ENCODE peak calls at places on chromosomes 16 and 17, in nine cellular contexts. C is PC-3; W is CD8-positive, alpha-beta T cell; D is fibroblast of lung; P is IMR-90; G is breast epithelium; E is lung; H is CD8-positive, alpha-beta memory T cell; U is body of pancreas. Y is an unnamed sample. For H3K4me1 and H3K27me3, the result is how much of the 10 kb centered on the place peaks cover.

GRCh38 chr16:47064775-47065174 is 79.0 kb downstream of the NETO2 start:
- DNase-seq in G (no peak), U (no peak), E (no peak), H (no peak), W (no peak), P (no peak), C (no peak), D (no peak), Y (peak)

GRCh38 chr16:53502331-53503269 is at the start of gene AKTIP:
- DNase-seq in W (peak), H (peak), U (peak), D (peak), P (peak), E (peak), G (peak), C (peak), Y (peak)

GRCh38 chr16:5069048-5069447 is 2.6 kb upstream of the ALG1 start:
- DNase-seq in E (no peak), G (no peak), P (no peak), U (no peak), H (no peak), D (no peak), W (no peak), C (no peak), Y (no peak)

GRCh38 chr16:23387666-23388065 is 65.3 kb downstream of the COG7 start:
- DNase-seq in P (no peak), D (no peak), E (no peak), W (no peak), G (no peak), C (no peak), U (no peak), H (no peak), Y (no peak)

GRCh38 chr17:59046192-59046591 is 60.5 kb downstream of the TRIM37 start:
- DNase-seq in U (no peak), H (no peak), E (no peak), C (no peak), P (peak), D (peak), W (no peak), G (no peak), Y (no peak)

GRCh38 chr16:9256196-9256595 is 164.8 kb downstream of the HAPSTR1 start:
- DNase-seq in C (peak), G (no peak), P (no peak), H (no peak), U (peak), W (no peak), E (no peak), D (no peak), Y (peak)

GRCh38 chr16:4407543-4408322 is 8.7 kb downstream of the CORO7 start:
- DNase-seq in H (no peak), D (peak), C (peak), G (no peak), P (peak), E (no peak), U (no peak), W (no peak), Y (no peak)

GRCh38 chr16:7257026-7257425 is 75.6 kb upstream of the RBFOX1 start:
- DNase-seq in U (no peak), D (no peak), C (no peak), G (no peak), W (no peak), H (no peak), E (no peak), P (no peak), Y (no peak)

GRCh38 chr17:6505425-6506142 is 50.8 kb downstream of the PITPNM3 start:
- DNase-seq in W (no peak), P (peak), U (no peak), E (no peak), C (peak), D (peak), G (no peak), H (no peak), Y (no peak)

GRCh38 chr16:74322301-74322710 is 25.7 kb downstream of the PSMD7 start:
- DNase-seq in E (no peak), P (no peak), G (no peak), D (no peak), W (no peak), U (no peak), H (no peak), C (no peak), Y (no peak)

GRCh38 chr17:20982589-20983358 is 60.0 kb downstream of the USP22 start:
- DNase-seq in D (no peak), H (no peak), P (no peak), W (no peak), C (no peak), E (no peak), U (no peak), G (no peak), Y (no peak)

GRCh38 chr16:19771796-19772195 is 53.7 kb downstream of the IQCK start:
- DNase-seq in U (no peak), P (no peak), C (no peak), H (no peak), G (no peak), D (no peak), E (no peak), W (no peak), Y (no peak)

GRCh38 chr17:78534492-78535284 is 42.5 kb downstream of the DNAH17 start:
- DNase-seq in C (no peak), G (no peak), H (no peak), P (no peak), E (peak), W (no peak), U (no peak), D (no peak), Y (no peak)

GRCh38 chr17:64063766-64064224 is 43.4 kb upstream of the ICAM2 start:
- DNase-seq in U (peak), E (peak), P (peak), H (peak), G (no peak), C (peak), D (peak), W (peak), Y (peak)

GRCh38 chr16:71564377-71564967 is 12.4 kb downstream of the TAT start:
- DNase-seq in H (no peak), U (no peak), G (peak), P (no peak), C (peak), D (no peak), W (no peak), E (no peak), Y (no peak)

GRCh38 chr16:71568541-71568940 is 8.4 kb downstream of the TAT start:
- DNase-seq in U (no peak), G (no peak), W (no peak), C (no peak), H (no peak), D (no peak), E (no peak), P (no peak), Y (no peak)

GRCh38 chr16:71562552-71562951 is 14.3 kb downstream of the TAT start:
- DNase-seq in H (no peak), W (no peak), C (no peak), D (no peak), P (no peak), G (no peak), U (no peak), E (no peak), Y (no peak)

GRCh38 chr16:71567931-71568330 is 9.0 kb downstream of the TAT start:
- DNase-seq in E (no peak), C (no peak), U (no peak), G (no peak), D (no peak), H (no peak), P (no peak), W (no peak), Y (no peak)

DNA sequence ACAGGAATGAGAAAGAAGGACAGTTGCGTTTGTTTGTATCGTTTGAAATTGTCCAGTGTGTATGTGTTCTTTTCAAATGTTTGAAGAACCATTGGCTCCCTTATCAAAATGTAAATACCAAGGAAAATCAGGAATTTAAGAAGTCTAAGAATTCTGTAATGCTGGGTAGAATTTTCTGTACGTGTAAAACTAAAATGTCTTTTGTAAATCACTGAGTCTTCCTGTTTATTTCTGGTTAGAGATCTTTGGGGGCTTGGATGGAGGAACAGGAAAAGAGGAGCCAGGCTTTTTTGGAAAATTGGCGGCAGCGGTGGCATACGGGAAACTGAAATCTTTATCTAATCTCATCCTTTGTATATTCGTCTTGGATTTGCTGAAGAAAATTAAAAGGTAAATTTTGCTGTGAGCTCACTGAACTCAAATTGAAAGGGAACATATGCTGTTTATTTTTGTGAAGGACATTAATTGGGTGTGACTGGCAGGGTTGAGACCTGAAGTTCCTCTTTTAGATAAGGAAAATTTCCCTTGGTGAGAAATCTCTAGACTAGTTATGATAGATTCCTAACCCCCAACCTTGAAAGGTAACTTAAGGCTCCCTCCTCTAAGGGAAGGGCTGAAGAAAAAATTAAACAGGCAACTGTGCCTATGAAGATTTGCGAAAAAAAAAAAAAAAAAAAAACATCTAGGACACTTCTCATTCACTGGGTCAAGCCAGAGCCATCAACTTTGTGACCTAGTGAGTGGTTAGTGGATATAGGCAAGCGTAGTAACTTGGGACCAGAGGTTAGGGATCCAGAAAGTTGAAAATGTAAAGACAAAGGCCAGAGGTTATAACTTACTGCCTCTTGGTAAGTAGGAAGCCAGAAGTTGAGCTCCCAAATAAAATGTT is 10.8 kb downstream of the TAT start:
- DNase-seq in U (no peak), H (no peak), E (no peak), W (no peak), P (no peak), D (no peak), G (no peak), C (no peak), Y (no peak)
- H3K4me3 ChIP-seq in U (no peak), H (peak), E (no peak), W (peak), P (peak), D (peak), G (peak), C (peak), Y (peak)

DNA sequence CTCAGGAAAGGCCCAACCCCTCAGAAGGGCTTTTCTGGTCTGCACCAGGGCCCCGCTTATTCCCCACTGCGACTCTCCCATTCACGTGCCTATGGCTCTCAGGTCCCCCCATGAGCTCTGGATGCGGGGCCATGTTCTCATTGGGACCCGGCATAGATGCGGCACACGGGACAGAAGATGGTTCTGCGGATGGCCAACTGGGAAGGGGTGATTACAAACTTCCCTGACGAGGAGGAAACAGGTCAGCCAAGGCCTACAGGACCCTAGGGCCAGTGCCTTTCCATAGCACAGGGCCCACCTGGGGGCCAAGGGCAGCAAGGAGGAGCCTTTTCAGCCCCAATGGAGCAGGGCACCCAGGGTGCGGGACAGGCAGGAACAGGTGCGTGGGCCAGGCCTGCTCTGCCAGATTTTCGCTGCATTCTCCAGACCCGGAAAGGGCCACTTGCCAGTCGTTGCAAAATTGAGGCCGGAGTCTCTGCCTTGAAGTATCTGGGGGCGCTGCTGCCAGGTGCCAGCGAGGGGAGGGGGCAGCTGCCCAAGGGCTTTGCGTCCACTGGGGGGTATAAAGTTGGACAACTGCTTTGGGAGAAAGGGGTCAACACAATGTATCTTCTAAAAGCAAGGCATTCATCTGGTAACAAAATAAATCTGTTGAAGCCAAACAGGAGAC is 20.5 kb downstream of the SLC7A5 start:
- DNase-seq in D (no peak), G (peak), E (no peak), P (no peak), H (no peak), C (no peak), U (no peak), W (no peak), Y (no peak)
- H3K4me1 ChIP-seq in D (under half), G (under half), E (under half), P (under half), H (under half), C (under half), U (half or more), W (under half), Y (under half)

GRCh38 chr17:66968916-66969315 is 4.4 kb downstream of the CACNG4 start:
- DNase-seq in E (no peak), D (no peak), P (no peak), U (no peak), C (no peak), H (no peak), W (no peak), G (no peak), Y (no peak)
- H3K27me3 ChIP-seq in E (under half), D (under half), P (half or more), U (under half), C (under half), H (under half), W (under half), G (half or more), Y (under half)

GRCh38 chr16:83785455-83785854 is 22.3 kb upstream of the HSBP1 start:
- DNase-seq in U (no peak), D (no peak), P (peak), H (no peak), C (no peak), W (no peak), E (no peak), G (no peak), Y (no peak)

GRCh38 chr16:83774066-83774465 is 33.7 kb upstream of the HSBP1 start:
- DNase-seq in W (no peak), U (no peak), C (no peak), H (no peak), P (no peak), D (no peak), G (no peak), E (no peak), Y (no peak)

GRCh38 chr16:83779881-83780280 is 27.9 kb upstream of the HSBP1 start:
- DNase-seq in U (no peak), P (peak), W (no peak), E (no peak), C (peak), D (peak), H (no peak), G (no peak), Y (no peak)
- H3K4me3 ChIP-seq in U (no peak), P (no peak), W (no peak), E (no peak), C (no peak), D (no peak), H (no peak), G (peak), Y (no peak)

DNA sequence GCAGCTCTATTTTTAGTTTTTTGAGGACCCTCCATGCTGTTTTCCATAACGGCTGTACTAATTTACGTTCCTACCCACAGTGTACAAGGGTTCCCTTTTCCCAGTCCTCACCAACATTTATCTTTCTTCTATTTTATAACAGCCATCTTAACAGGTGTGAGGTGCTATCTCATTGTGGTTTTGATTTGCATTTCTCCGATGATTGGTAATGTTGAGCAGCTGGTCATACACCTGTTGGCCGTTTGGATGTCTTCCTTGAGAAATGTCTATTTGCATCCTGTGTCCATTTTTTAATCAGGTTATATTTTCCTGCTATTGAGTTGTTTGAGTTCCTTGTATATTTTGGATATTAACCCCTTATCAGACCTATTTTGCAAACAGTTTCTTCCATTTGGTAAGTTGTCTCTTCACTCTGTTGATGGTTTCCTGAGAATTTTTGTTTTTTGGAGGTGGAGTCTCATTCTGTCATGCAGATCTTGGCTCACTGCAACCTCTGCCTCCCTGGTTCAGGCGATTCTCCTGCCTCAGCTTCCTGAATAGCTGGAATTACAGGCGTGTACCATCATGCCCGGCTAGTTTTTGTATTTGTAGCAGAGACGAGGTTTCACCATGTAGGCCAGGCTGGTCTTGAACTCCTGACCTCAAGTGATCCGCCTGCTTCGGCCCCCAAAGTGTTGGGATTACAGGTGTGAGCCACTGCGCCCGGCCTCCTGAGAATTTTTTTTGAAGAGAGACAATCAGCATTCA is 279.6 kb downstream of the SNX29 start:
- DNase-seq in G (no peak), U (no peak), C (no peak), H (no peak), P (no peak), E (no peak), D (no peak), W (no peak), Y (no peak)
- H3K4me1 ChIP-seq in G (under half), U (under half), C (under half), H (under half), P (under half), E (under half), D (under half), W (under half), Y (under half)

Y was measured in Caco-2.